ENCODE peak calls at places on chromosome 20, in four cellular contexts. Y is stimulated activated CD8-positive, alpha-beta memory T cell treated with anti-CD3 and anti-CD28 coated beads, Interleukin-2, amount 100 ng/mL, for 1 hour; Z is SW480; D is stimulated activated naive CD8-positive, alpha-beta T cell treated with anti-CD3 and anti-CD28 coated beads, Interleukin-15, amount 100 ng/mL, for 72 hours. X is an unnamed sample.

GRCh38 chr20:50246367-50247195 is 56.0 kb downstream of the CEBPB start:
- DNase-seq in Y (no peak), Z (no peak), D (no peak), X (no peak)

GRCh38 chr20:46915580-46916243 is 21.1 kb downstream of the EYA2 start:
- DNase-seq in Y (no peak), D (no peak), Z (no peak), X (no peak)

GRCh38 chr20:6055161-6055783 is 1.4 kb upstream of the LRRN4 start:
- DNase-seq in Z (peak), D (no peak), Y (no peak), X (no peak)

GRCh38 chr20:8018928-8019177 is 708 bp downstream of the TMX4 start:
- DNase-seq in Z (peak), Y (no peak), D (no peak), X (peak)

GRCh38 chr20:48722737-48723191 is 105.0 kb downstream of the PREX1 start:
- DNase-seq in D (no peak), Y (no peak), Z (no peak), X (no peak)

GRCh38 chr20:2114990-2115681 is 13.5 kb downstream of the STK35 start:
- DNase-seq in Y (no peak), Z (no peak), D (no peak), X (no peak)

GRCh38 chr20:25309395-25310267 is 61.7 kb downstream of the PYGB start:
- DNase-seq in Z (peak), Y (no peak), D (no peak), X (peak)

GRCh38 chr20:24684421-24684871 is 215.0 kb downstream of the SYNDIG1 start:
- DNase-seq in D (no peak), Z (no peak), Y (no peak), X (no peak)

GRCh38 chr20:46509523-46509922 is 3.8 kb downstream of the ZNF334 start:
- DNase-seq in D (no peak), Y (no peak), Z (no peak), X (no peak)

GRCh38 chr20:33693741-33694645 is 7.8 kb upstream of the E2F1 start:
- DNase-seq in Y (no peak), D (no peak), Z (no peak), X (no peak)

X was measured in Panc1.